ENCODE peak calls at places on chromosome 3, in seven cellular contexts. One of them, this sample, is unnamed.

GRCh38 chr3:195259146-195259563 is 11.8 kb downstream of the XXYLT1 start:
- DNase-seq in C1 segment of cervical spinal cord: no peak
- DNase-seq in heart right ventricle: no peak
- DNase-seq in naive thymus-derived CD4-positive, alpha-beta T cell: no peak
- DNase-seq in CD8-positive, alpha-beta memory T cell: peak; percentile 24
- DNase-seq in stimulated activated CD4-positive, alpha-beta T cell treated with anti-CD3 and anti-CD28 coated beads, Interleukin-4, amount 100 ng/mL, for 24 hours: peak; percentile 20
- DNase-seq in effector CD8-positive, alpha-beta T cell: no peak
- DNase-seq in this sample: no peak

GRCh38 chr3:117045143-117045542 is 335.6 kb downstream of the TUSC7 start:
- DNase-seq in C1 segment of cervical spinal cord: no peak
- DNase-seq in heart right ventricle: no peak
- DNase-seq in naive thymus-derived CD4-positive, alpha-beta T cell: no peak
- DNase-seq in CD8-positive, alpha-beta memory T cell: no peak
- DNase-seq in stimulated activated CD4-positive, alpha-beta T cell treated with anti-CD3 and anti-CD28 coated beads, Interleukin-4, amount 100 ng/mL, for 24 hours: no peak
- DNase-seq in effector CD8-positive, alpha-beta T cell: no peak
- DNase-seq in this sample: no peak

GRCh38 chr3:58214484-58215316 is 3.9 kb upstream of the DNASE1L3 start:
- DNase-seq in C1 segment of cervical spinal cord: no peak
- DNase-seq in heart right ventricle: no peak
- DNase-seq in naive thymus-derived CD4-positive, alpha-beta T cell: no peak
- DNase-seq in CD8-positive, alpha-beta memory T cell: no peak
- DNase-seq in stimulated activated CD4-positive, alpha-beta T cell treated with anti-CD3 and anti-CD28 coated beads, Interleukin-4, amount 100 ng/mL, for 24 hours: peak; percentile 45
- DNase-seq in effector CD8-positive, alpha-beta T cell: no peak
- DNase-seq in this sample: peak; percentile 55

GRCh38 chr3:13040381-13041074 is 32.7 kb downstream of the IQSEC1 start:
- DNase-seq in C1 segment of cervical spinal cord: no peak
- DNase-seq in heart right ventricle: no peak
- DNase-seq in naive thymus-derived CD4-positive, alpha-beta T cell: no peak
- DNase-seq in CD8-positive, alpha-beta memory T cell: no peak
- DNase-seq in stimulated activated CD4-positive, alpha-beta T cell treated with anti-CD3 and anti-CD28 coated beads, Interleukin-4, amount 100 ng/mL, for 24 hours: peak; percentile 32
- DNase-seq in effector CD8-positive, alpha-beta T cell: no peak
- DNase-seq in this sample: peak; percentile 27

GRCh38 chr3:10505050-10505790 is at the start of gene ATP2B2:
- DNase-seq in C1 segment of cervical spinal cord: no peak
- DNase-seq in heart right ventricle: no peak
- DNase-seq in naive thymus-derived CD4-positive, alpha-beta T cell: peak; percentile 12
- DNase-seq in CD8-positive, alpha-beta memory T cell: no peak
- DNase-seq in stimulated activated CD4-positive, alpha-beta T cell treated with anti-CD3 and anti-CD28 coated beads, Interleukin-4, amount 100 ng/mL, for 24 hours: no peak
- DNase-seq in effector CD8-positive, alpha-beta T cell: no peak
- DNase-seq in this sample: no peak

GRCh38 chr3:5645311-5646029 is 458.0 kb downstream of the EDEM1 start:
- DNase-seq in C1 segment of cervical spinal cord: no peak
- DNase-seq in heart right ventricle: no peak
- DNase-seq in naive thymus-derived CD4-positive, alpha-beta T cell: no peak
- DNase-seq in CD8-positive, alpha-beta memory T cell: no peak
- DNase-seq in stimulated activated CD4-positive, alpha-beta T cell treated with anti-CD3 and anti-CD28 coated beads, Interleukin-4, amount 100 ng/mL, for 24 hours: no peak
- DNase-seq in effector CD8-positive, alpha-beta T cell: no peak
- DNase-seq in this sample: no peak

GRCh38 chr3:139533781-139534443 is 5.6 kb downstream of the RBP1 start:
- DNase-seq in C1 segment of cervical spinal cord: peak; percentile 43
- DNase-seq in heart right ventricle: peak; percentile 29
- DNase-seq in naive thymus-derived CD4-positive, alpha-beta T cell: no peak
- DNase-seq in CD8-positive, alpha-beta memory T cell: no peak
- DNase-seq in stimulated activated CD4-positive, alpha-beta T cell treated with anti-CD3 and anti-CD28 coated beads, Interleukin-4, amount 100 ng/mL, for 24 hours: no peak
- DNase-seq in effector CD8-positive, alpha-beta T cell: no peak
- DNase-seq in this sample: peak; percentile 90

GRCh38 chr3:177574232-177574856 is 377.1 kb upstream of the TBL1XR1 start:
- DNase-seq in C1 segment of cervical spinal cord: no peak
- DNase-seq in heart right ventricle: no peak
- DNase-seq in naive thymus-derived CD4-positive, alpha-beta T cell: no peak
- DNase-seq in CD8-positive, alpha-beta memory T cell: no peak
- DNase-seq in stimulated activated CD4-positive, alpha-beta T cell treated with anti-CD3 and anti-CD28 coated beads, Interleukin-4, amount 100 ng/mL, for 24 hours: no peak
- DNase-seq in effector CD8-positive, alpha-beta T cell: no peak
- DNase-seq in this sample: no peak

GRCh38 chr3:177789500-177789899 is 592.2 kb upstream of the TBL1XR1 start:
- DNase-seq in C1 segment of cervical spinal cord: no peak
- DNase-seq in heart right ventricle: no peak
- DNase-seq in naive thymus-derived CD4-positive, alpha-beta T cell: no peak
- DNase-seq in CD8-positive, alpha-beta memory T cell: no peak
- DNase-seq in stimulated activated CD4-positive, alpha-beta T cell treated with anti-CD3 and anti-CD28 coated beads, Interleukin-4, amount 100 ng/mL, for 24 hours: no peak
- DNase-seq in effector CD8-positive, alpha-beta T cell: no peak
- DNase-seq in this sample: no peak

GRCh38 chr3:129415378-129415777 is 13.1 kb downstream of the EFCAB12 start:
- DNase-seq in C1 segment of cervical spinal cord: no peak
- DNase-seq in heart right ventricle: no peak
- DNase-seq in naive thymus-derived CD4-positive, alpha-beta T cell: no peak
- DNase-seq in CD8-positive, alpha-beta memory T cell: no peak
- DNase-seq in stimulated activated CD4-positive, alpha-beta T cell treated with anti-CD3 and anti-CD28 coated beads, Interleukin-4, amount 100 ng/mL, for 24 hours: no peak
- DNase-seq in effector CD8-positive, alpha-beta T cell: no peak
- DNase-seq in this sample: no peak

GRCh38 chr3:42499478-42499871 is 3.0 kb upstream of the VIPR1 start:
- DNase-seq in C1 segment of cervical spinal cord: no peak
- DNase-seq in heart right ventricle: no peak
- DNase-seq in naive thymus-derived CD4-positive, alpha-beta T cell: no peak
- DNase-seq in CD8-positive, alpha-beta memory T cell: no peak
- DNase-seq in stimulated activated CD4-positive, alpha-beta T cell treated with anti-CD3 and anti-CD28 coated beads, Interleukin-4, amount 100 ng/mL, for 24 hours: no peak
- DNase-seq in effector CD8-positive, alpha-beta T cell: no peak
- DNase-seq in this sample: no peak

GRCh38 chr3:177150970-177151627 is 46.2 kb downstream of the TBL1XR1 start:
- DNase-seq in C1 segment of cervical spinal cord: no peak
- DNase-seq in heart right ventricle: no peak
- DNase-seq in naive thymus-derived CD4-positive, alpha-beta T cell: peak; percentile 15
- DNase-seq in CD8-positive, alpha-beta memory T cell: peak; percentile 8
- DNase-seq in stimulated activated CD4-positive, alpha-beta T cell treated with anti-CD3 and anti-CD28 coated beads, Interleukin-4, amount 100 ng/mL, for 24 hours: peak; percentile 26
- DNase-seq in effector CD8-positive, alpha-beta T cell: no peak
- DNase-seq in this sample: no peak

GRCh38 chr3:87410110-87410509 is 133.7 kb upstream of the POU1F1 start:
- DNase-seq in C1 segment of cervical spinal cord: no peak
- DNase-seq in heart right ventricle: no peak
- DNase-seq in naive thymus-derived CD4-positive, alpha-beta T cell: no peak
- DNase-seq in CD8-positive, alpha-beta memory T cell: no peak
- DNase-seq in stimulated activated CD4-positive, alpha-beta T cell treated with anti-CD3 and anti-CD28 coated beads, Interleukin-4, amount 100 ng/mL, for 24 hours: no peak
- DNase-seq in effector CD8-positive, alpha-beta T cell: no peak
- DNase-seq in this sample: no peak

GRCh38 chr3:184228376-184229137 is 828 bp upstream of the VWA5B2 start:
- DNase-seq in C1 segment of cervical spinal cord: no peak
- DNase-seq in heart right ventricle: no peak
- DNase-seq in naive thymus-derived CD4-positive, alpha-beta T cell: no peak
- DNase-seq in CD8-positive, alpha-beta memory T cell: no peak
- DNase-seq in stimulated activated CD4-positive, alpha-beta T cell treated with anti-CD3 and anti-CD28 coated beads, Interleukin-4, amount 100 ng/mL, for 24 hours: no peak
- DNase-seq in effector CD8-positive, alpha-beta T cell: no peak
- DNase-seq in this sample: no peak

GRCh38 chr3:68893600-68894239 is 38.6 kb downstream of the TAFA4 start:
- DNase-seq in C1 segment of cervical spinal cord: no peak
- DNase-seq in heart right ventricle: no peak
- DNase-seq in naive thymus-derived CD4-positive, alpha-beta T cell: peak; percentile 24
- DNase-seq in CD8-positive, alpha-beta memory T cell: peak; percentile 18
- DNase-seq in stimulated activated CD4-positive, alpha-beta T cell treated with anti-CD3 and anti-CD28 coated beads, Interleukin-4, amount 100 ng/mL, for 24 hours: no peak
- DNase-seq in effector CD8-positive, alpha-beta T cell: no peak
- DNase-seq in this sample: peak; percentile 47

GRCh38 chr3:129226374-129226773 is 23.0 kb upstream of the COPG1 start:
- DNase-seq in C1 segment of cervical spinal cord: peak; percentile 22
- DNase-seq in heart right ventricle: peak; percentile 82
- DNase-seq in naive thymus-derived CD4-positive, alpha-beta T cell: no peak
- DNase-seq in CD8-positive, alpha-beta memory T cell: no peak
- DNase-seq in stimulated activated CD4-positive, alpha-beta T cell treated with anti-CD3 and anti-CD28 coated beads, Interleukin-4, amount 100 ng/mL, for 24 hours: no peak
- DNase-seq in effector CD8-positive, alpha-beta T cell: no peak
- DNase-seq in this sample: peak; percentile 29

GRCh38 chr3:102353148-102353547 is 81.7 kb upstream of the ZPLD1 start:
- DNase-seq in C1 segment of cervical spinal cord: no peak
- DNase-seq in heart right ventricle: no peak
- DNase-seq in naive thymus-derived CD4-positive, alpha-beta T cell: no peak
- DNase-seq in CD8-positive, alpha-beta memory T cell: no peak
- DNase-seq in stimulated activated CD4-positive, alpha-beta T cell treated with anti-CD3 and anti-CD28 coated beads, Interleukin-4, amount 100 ng/mL, for 24 hours: no peak
- DNase-seq in effector CD8-positive, alpha-beta T cell: no peak
- DNase-seq in this sample: peak; percentile 31

GRCh38 chr3:136731274-136731884 is 20.8 kb downstream of the STAG1 start:
- DNase-seq in C1 segment of cervical spinal cord: no peak
- DNase-seq in heart right ventricle: no peak
- DNase-seq in naive thymus-derived CD4-positive, alpha-beta T cell: no peak
- DNase-seq in CD8-positive, alpha-beta memory T cell: no peak
- DNase-seq in stimulated activated CD4-positive, alpha-beta T cell treated with anti-CD3 and anti-CD28 coated beads, Interleukin-4, amount 100 ng/mL, for 24 hours: no peak
- DNase-seq in effector CD8-positive, alpha-beta T cell: no peak
- DNase-seq in this sample: no peak

GRCh38 chr3:156812521-156813335 is 13.4 kb upstream of the LEKR1 start:
- DNase-seq in C1 segment of cervical spinal cord: no peak
- DNase-seq in heart right ventricle: no peak
- DNase-seq in naive thymus-derived CD4-positive, alpha-beta T cell: no peak
- DNase-seq in CD8-positive, alpha-beta memory T cell: no peak
- DNase-seq in stimulated activated CD4-positive, alpha-beta T cell treated with anti-CD3 and anti-CD28 coated beads, Interleukin-4, amount 100 ng/mL, for 24 hours: no peak
- DNase-seq in effector CD8-positive, alpha-beta T cell: no peak
- DNase-seq in this sample: no peak

GRCh38 chr3:46029953-46030543 is 2.8 kb upstream of the XCR1 start:
- DNase-seq in C1 segment of cervical spinal cord: no peak
- DNase-seq in heart right ventricle: no peak
- DNase-seq in naive thymus-derived CD4-positive, alpha-beta T cell: no peak
- DNase-seq in CD8-positive, alpha-beta memory T cell: no peak
- DNase-seq in stimulated activated CD4-positive, alpha-beta T cell treated with anti-CD3 and anti-CD28 coated beads, Interleukin-4, amount 100 ng/mL, for 24 hours: no peak
- DNase-seq in effector CD8-positive, alpha-beta T cell: no peak
- DNase-seq in this sample: no peak

GRCh38 chr3:98886525-98886924 is 15.0 kb downstream of the DCBLD2 start:
- DNase-seq in C1 segment of cervical spinal cord: no peak
- DNase-seq in heart right ventricle: no peak
- DNase-seq in naive thymus-derived CD4-positive, alpha-beta T cell: no peak
- DNase-seq in CD8-positive, alpha-beta memory T cell: no peak
- DNase-seq in stimulated activated CD4-positive, alpha-beta T cell treated with anti-CD3 and anti-CD28 coated beads, Interleukin-4, amount 100 ng/mL, for 24 hours: no peak
- DNase-seq in effector CD8-positive, alpha-beta T cell: no peak
- DNase-seq in this sample: no peak

GRCh38 chr3:169777822-169778221 is 4.6 kb downstream of the MYNN start:
- DNase-seq in C1 segment of cervical spinal cord: no peak
- DNase-seq in heart right ventricle: no peak
- DNase-seq in naive thymus-derived CD4-positive, alpha-beta T cell: no peak
- DNase-seq in CD8-positive, alpha-beta memory T cell: no peak
- DNase-seq in stimulated activated CD4-positive, alpha-beta T cell treated with anti-CD3 and anti-CD28 coated beads, Interleukin-4, amount 100 ng/mL, for 24 hours: no peak
- DNase-seq in effector CD8-positive, alpha-beta T cell: no peak
- DNase-seq in this sample: no peak